ENCODE peak calls at places on chromosomes 13 and 19, in ten cellular contexts. K is body of pancreas; Y is posterior cingulate gyrus; D is left colon; V is H9; C is IMR-90; G is glutamatergic neuron; H is CD8-positive, alpha-beta T cell; J is SK-N-DZ; L is T follicular helper cell. S is an unnamed sample.

GRCh38 chr19:1324792-1325567 is 39.3 kb downstream of the EFNA2 start:
- DNase-seq in K (peak), Y (peak), D (peak), V (no peak), C (peak), G (peak), H (peak), J (peak), L (no peak), S (peak)

GRCh38 chr19:6269101-6269886 is 10.5 kb downstream of the MLLT1 start:
- DNase-seq in K (no peak), Y (no peak), D (no peak), V (no peak), C (no peak), G (no peak), H (no peak), J (no peak), L (no peak), S (peak)

GRCh38 chr19:34253711-34254551 is 423 bp upstream of the GARRE1 start:
- DNase-seq in K (peak), Y (peak), D (peak), V (peak), C (peak), G (peak), H (peak), J (peak), L (no peak), S (peak)

GRCh38 chr19:16836115-16836905 is 7.1 kb downstream of the SIN3B start:
- DNase-seq in K (no peak), Y (no peak), D (peak), V (no peak), C (peak), G (no peak), H (no peak), J (no peak), L (no peak), S (peak)

GRCh38 chr13:75554981-75555380 is 5.4 kb downstream of the UCHL3 start:
- DNase-seq in K (no peak), Y (no peak), D (no peak), V (no peak), C (peak), G (no peak), H (no peak), J (no peak), L (no peak), S (no peak)

GRCh38 chr13:67437246-67437645 is 207.1 kb upstream of the PCDH9 start:
- DNase-seq in K (no peak), Y (no peak), D (no peak), V (no peak), C (no peak), G (no peak), H (no peak), J (no peak), L (no peak), S (no peak)

GRCh38 chr19:7865262-7865911 is 8.8 kb downstream of the PRR36 start:
- DNase-seq in K (no peak), Y (no peak), D (no peak), V (no peak), C (no peak), G (no peak), H (no peak), J (no peak), L (no peak), S (no peak)

GRCh38 chr19:33208904-33209843 is 15.0 kb downstream of the LRP3 start:
- DNase-seq in K (no peak), Y (no peak), D (no peak), V (no peak), C (no peak), G (no peak), H (no peak), J (no peak), L (no peak), S (peak)

GRCh38 chr19:5108123-5108613 is 139.3 kb downstream of the KDM4B start:
- DNase-seq in K (no peak), Y (no peak), D (no peak), V (no peak), C (no peak), G (no peak), H (no peak), J (no peak), L (no peak), S (peak)